ENCODE peak calls at places on chromosomes 7 and 10, in nine cellular contexts. L is MM.1S, M is osteoblast, B is OCI-LY7, I is hepatocyte, N is IMR-90, F is PC-9, H is HCT116, V is Karpas-422. K is an unnamed sample.

GRCh38 chr10:79104264-79104954 is 35.6 kb downstream of the ZMIZ1 start:
- DNase-seq in H (no peak), V (no peak), L (no peak), M (peak; percentile 91), N (peak; percentile 51), I (no peak), B (no peak), F (no peak), K (no peak)

GRCh38 chr7:151429555-151430331 is 10.2 kb downstream of the CRYGN start:
- DNase-seq in V (no peak), B (peak; percentile 43), L (peak; percentile 97), M (peak; percentile 86), F (peak; percentile 55), H (no peak), I (no peak), N (peak; percentile 7), K (no peak)

GRCh38 chr7:90595801-90596683 is at the start of gene CDK14:
- DNase-seq in I (peak; percentile 92), V (peak; percentile 93), M (peak; percentile 98), H (peak; percentile 23), L (peak; percentile 73), B (peak; percentile 61), F (no peak), N (peak; percentile 53), K (no peak)

GRCh38 chr7:12524794-12525386 is 45.6 kb upstream of the SCIN start:
- DNase-seq in B (peak; percentile 33), L (peak; percentile 64), N (peak; percentile 69), I (peak; percentile 62), H (peak; percentile 60), F (peak; percentile 56), M (peak; percentile 35), V (peak; percentile 74), K (no peak)

GRCh38 chr10:127398140-127398966 is 150.8 kb upstream of the NPS start:
- DNase-seq in F (no peak), B (no peak), H (no peak), V (no peak), M (peak; percentile 86), N (peak; percentile 73), L (no peak), I (no peak), K (no peak)

GRCh38 chr7:76343294-76343930 is 15.4 kb downstream of the YWHAG start:
- DNase-seq in B (no peak), M (no peak), V (no peak), L (no peak), I (no peak), H (no peak), N (peak; percentile 59), F (no peak), K (no peak)

GRCh38 chr7:101878938-101879337 is 61.5 kb downstream of the CUX1 start:
- DNase-seq in L (no peak), N (no peak), F (no peak), I (no peak), H (no peak), M (no peak), V (no peak), B (peak; percentile 54), K (no peak)

GRCh38 chr10:113958631-113959382 is 84.9 kb upstream of the ADRB1 start:
- DNase-seq in H (peak; percentile 82), L (no peak), B (no peak), I (peak; percentile 91), M (peak; percentile 94), F (peak; percentile 76), V (no peak), N (peak; percentile 93), K (no peak)

GRCh38 chr10:71610651-71611050 is 108.9 kb downstream of the C10orf105 start:
- DNase-seq in B (no peak), M (no peak), N (no peak), V (no peak), F (peak; percentile 65), I (no peak), L (no peak), H (no peak), K (no peak)

GRCh38 chr10:83881647-83882046 is 257.7 kb upstream of the GHITM start:
- DNase-seq in B (no peak), M (no peak), V (no peak), F (no peak), H (no peak), I (no peak), L (no peak), N (no peak), K (no peak)

GRCh38 chr10:26064106-26064505 is 130.1 kb downstream of the MYO3A start:
- DNase-seq in I (no peak), M (no peak), L (no peak), N (no peak), H (no peak), F (no peak), V (no peak), B (no peak), K (no peak)

GRCh38 chr7:22724861-22725260 is 2.1 kb upstream of the IL6 start:
- DNase-seq in I (no peak), L (no peak), H (no peak), M (no peak), B (no peak), F (no peak), V (peak; percentile 20), N (no peak), K (no peak)

GRCh38 chr7:122298618-122299017 is 5.9 kb downstream of the FEZF1 start:
- DNase-seq in M (peak; percentile 46), I (no peak), V (no peak), N (no peak), H (no peak), F (no peak), B (no peak), L (no peak), K (no peak)

GRCh38 chr7:27110163-27110976 is 7.9 kb upstream of the HOXA2 start:
- DNase-seq in L (no peak), B (no peak), M (peak; percentile 97), N (peak; percentile 92), V (no peak), I (peak; percentile 67), H (no peak), F (no peak), K (no peak)

GRCh38 chr7:463362-464176 is 56.1 kb downstream of the PDGFA start:
- DNase-seq in M (no peak), I (no peak), H (no peak), L (no peak), V (no peak), F (no peak), B (no peak), N (no peak), K (no peak)

GRCh38 chr10:71434760-71435394 is 38.2 kb downstream of the CDH23 start:
- DNase-seq in M (peak; percentile 67), H (no peak), N (no peak), B (no peak), L (no peak), V (no peak), F (no peak), I (no peak), K (no peak)

GRCh38 chr10:17454181-17454800 is at the start of gene ST8SIA6:
- DNase-seq in B (no peak), V (no peak), H (no peak), N (peak; percentile 47), L (peak; percentile 56), M (peak; percentile 98), I (peak; percentile 73), F (no peak), K (no peak)
- H3K4me2 ChIP-seq in B (no peak within 1 kb of the TSS), V (no peak within 1 kb of the TSS), H (peak within 1 kb of the TSS; percentile 94), N (peak within 1 kb of the TSS; percentile 88), L (peak within 1 kb of the TSS; percentile 88), M (peak within 1 kb of the TSS; percentile 83), I (peak within 1 kb of the TSS; percentile 98), F (peak within 1 kb of the TSS; percentile 86), K (peak within 1 kb of the TSS; percentile 85)

GRCh38 chr7:116692599-116693308 is 20.8 kb downstream of the MET start:
- DNase-seq in N (peak; percentile 65), F (peak; percentile 89), H (peak; percentile 75), I (no peak), L (peak; percentile 21), M (no peak), B (no peak), V (peak; percentile 81), K (no peak)
- H3K4me2 ChIP-seq in N (peak overlapping the region; percentile 83), F (peak overlapping the region; percentile 70), H (peak overlapping the region; percentile 71), I (no peak overlapping the region), L (no peak overlapping the region), M (peak overlapping the region; percentile 61), B (peak overlapping the region; percentile 23), V (peak overlapping the region; percentile 72), K (peak overlapping the region; percentile 78)

DNA sequence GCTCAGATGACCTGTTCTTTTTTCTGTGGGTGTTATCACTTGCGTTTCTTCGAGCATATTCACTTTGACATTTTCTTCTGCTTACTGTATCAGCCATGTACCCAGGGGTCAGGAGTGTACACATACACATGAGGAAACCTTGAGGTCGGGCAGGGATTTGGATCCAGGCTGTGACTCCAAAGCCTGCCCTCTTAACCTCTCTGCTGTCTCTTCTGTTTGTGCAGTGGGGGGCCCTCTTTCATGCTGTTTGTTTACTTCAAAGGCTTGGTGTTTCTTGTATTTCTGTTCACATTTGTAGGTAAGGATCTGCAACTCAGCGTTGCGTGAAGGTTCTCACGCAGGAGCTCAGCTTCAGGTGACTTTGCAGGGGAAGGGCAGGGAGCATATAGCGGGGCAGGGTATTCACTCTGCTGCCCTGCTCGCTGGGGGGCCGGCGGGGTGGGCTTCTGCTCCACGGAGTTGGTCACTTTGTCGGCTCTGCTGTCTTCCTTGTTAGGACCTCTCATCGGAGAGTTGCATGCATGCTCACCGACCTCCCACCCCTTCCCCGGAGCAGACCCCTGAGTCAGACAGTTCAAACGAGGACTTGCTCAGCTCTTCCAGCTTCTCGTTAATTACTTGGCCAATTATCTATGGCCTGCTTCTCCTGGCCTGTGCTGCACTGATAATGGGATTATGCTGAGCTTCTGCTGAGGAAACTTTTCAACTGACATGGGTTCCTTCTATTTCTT is 77.5 kb downstream of the SDK1 start:
- DNase-seq in H (no peak), N (no peak), M (no peak), B (no peak), L (no peak), F (no peak), V (no peak), I (no peak), K (no peak)
- H3K4me2 ChIP-seq in H (no peak overlapping the region), N (no peak overlapping the region), M (no peak overlapping the region), B (no peak overlapping the region), L (no peak overlapping the region), F (no peak overlapping the region), V (no peak overlapping the region), I (no peak overlapping the region), K (no peak overlapping the region)

GRCh38 chr7:98722402-98722801 is 105.3 kb downstream of the NPTX2 start:
- DNase-seq in V (no peak), L (no peak), B (no peak), N (no peak), H (no peak), F (no peak), M (no peak), I (no peak), K (no peak)

GRCh38 chr7:98728555-98728954 is 111.5 kb downstream of the NPTX2 start:
- DNase-seq in B (no peak), I (no peak), L (no peak), M (no peak), F (no peak), N (no peak), H (no peak), V (peak; percentile 35), K (no peak)

GRCh38 chr7:98719396-98719795 is 102.3 kb downstream of the NPTX2 start:
- DNase-seq in V (no peak), M (no peak), I (no peak), H (no peak), N (no peak), F (peak; percentile 39), B (no peak), L (no peak), K (no peak)

GRCh38 chr7:98727146-98727709 is 110.1 kb downstream of the NPTX2 start:
- DNase-seq in H (no peak), B (no peak), L (no peak), M (no peak), F (no peak), V (peak; percentile 15), I (no peak), N (no peak), K (no peak)

GRCh38 chr7:98724591-98724990 is 107.5 kb downstream of the NPTX2 start:
- DNase-seq in F (no peak), N (no peak), H (no peak), B (no peak), M (peak; percentile 82), L (no peak), V (peak; percentile 27), I (no peak), K (no peak)
- H3K4me2 ChIP-seq in F (no peak overlapping the region), N (no peak overlapping the region), H (no peak overlapping the region), B (no peak overlapping the region), M (no peak overlapping the region), L (no peak overlapping the region), V (no peak overlapping the region), I (no peak overlapping the region), K (no peak overlapping the region)